ENCODE peak calls at places on chromosomes 13 and 19, in four cellular contexts. One of them, this sample, is unnamed.

GRCh38 chr13:113066142-113066455 is 39.5 kb upstream of the F7 start:
- DNase-seq in islet precursor cell: no peak
- DNase-seq in stimulated activated CD8-positive, alpha-beta memory T cell treated with anti-CD3 and anti-CD28 coated beads, Interleukin-15, amount 100 ng/mL, for 24 hours: no peak
- DNase-seq in adrenal gland: no peak
- DNase-seq in this sample: no peak

GRCh38 chr13:73025212-73026012 is 33.4 kb upstream of the KLF5 start:
- DNase-seq in stimulated activated CD8-positive, alpha-beta memory T cell treated with anti-CD3 and anti-CD28 coated beads, Interleukin-15, amount 100 ng/mL, for 24 hours: no peak
- DNase-seq in islet precursor cell: no peak
- DNase-seq in adrenal gland: no peak
- DNase-seq in this sample: no peak

GRCh38 chr13:32902898-32903297 is 113.3 kb upstream of the KL start:
- DNase-seq in islet precursor cell: peak
- DNase-seq in stimulated activated CD8-positive, alpha-beta memory T cell treated with anti-CD3 and anti-CD28 coated beads, Interleukin-15, amount 100 ng/mL, for 24 hours: no peak
- DNase-seq in adrenal gland: peak
- DNase-seq in this sample: no peak

GRCh38 chr13:20873348-20873747 is 29.2 kb downstream of the XPO4 start:
- DNase-seq in stimulated activated CD8-positive, alpha-beta memory T cell treated with anti-CD3 and anti-CD28 coated beads, Interleukin-15, amount 100 ng/mL, for 24 hours: no peak
- DNase-seq in islet precursor cell: no peak
- DNase-seq in adrenal gland: no peak
- DNase-seq in this sample: no peak

GRCh38 chr13:35966024-35966423 is 165.2 kb downstream of the DCLK1 start:
- DNase-seq in stimulated activated CD8-positive, alpha-beta memory T cell treated with anti-CD3 and anti-CD28 coated beads, Interleukin-15, amount 100 ng/mL, for 24 hours: no peak
- DNase-seq in adrenal gland: no peak
- DNase-seq in islet precursor cell: no peak
- DNase-seq in this sample: no peak

GRCh38 chr19:50719566-50719965 is at the start of gene SHANK1:
- DNase-seq in stimulated activated CD8-positive, alpha-beta memory T cell treated with anti-CD3 and anti-CD28 coated beads, Interleukin-15, amount 100 ng/mL, for 24 hours: no peak
- DNase-seq in islet precursor cell: no peak
- DNase-seq in adrenal gland: no peak
- DNase-seq in this sample: no peak

GRCh38 chr19:2274937-2275535 is 6.9 kb downstream of the PEAK3 start:
- DNase-seq in islet precursor cell: peak
- DNase-seq in stimulated activated CD8-positive, alpha-beta memory T cell treated with anti-CD3 and anti-CD28 coated beads, Interleukin-15, amount 100 ng/mL, for 24 hours: no peak
- DNase-seq in adrenal gland: peak
- DNase-seq in this sample: peak

GRCh38 chr13:77698211-77699058 is 948 bp downstream of the SLAIN1 start:
- DNase-seq in stimulated activated CD8-positive, alpha-beta memory T cell treated with anti-CD3 and anti-CD28 coated beads, Interleukin-15, amount 100 ng/mL, for 24 hours: peak
- DNase-seq in adrenal gland: peak
- DNase-seq in islet precursor cell: peak
- DNase-seq in this sample: no peak

GRCh38 chr19:58368561-58369360 is 6.2 kb upstream of the ZNF497 start:
- DNase-seq in adrenal gland: no peak
- DNase-seq in stimulated activated CD8-positive, alpha-beta memory T cell treated with anti-CD3 and anti-CD28 coated beads, Interleukin-15, amount 100 ng/mL, for 24 hours: no peak
- DNase-seq in islet precursor cell: no peak
- DNase-seq in this sample: no peak

GRCh38 chr13:43046259-43046658 is 22.9 kb downstream of the DNAJC15 start:
- DNase-seq in islet precursor cell: no peak
- DNase-seq in adrenal gland: no peak
- DNase-seq in stimulated activated CD8-positive, alpha-beta memory T cell treated with anti-CD3 and anti-CD28 coated beads, Interleukin-15, amount 100 ng/mL, for 24 hours: no peak
- DNase-seq in this sample: no peak